ENCODE peak calls at places on chromosomes 13 and 19, in ten cellular contexts. One of them, this sample, is unnamed.

GRCh38 chr19:28519950-28520861 is 692.7 kb downstream of the UQCRFS1 start:
- DNase-seq in uterus: peak; percentile 18
- DNase-seq in lung: no peak
- DNase-seq in small intestine: no peak
- DNase-seq in activated gamma-delta T cell treated with anti-CD3 and anti-CD28 coated beads, Interleukin-2, amount 50 U/mL, for 16 hours: no peak
- DNase-seq in stimulated activated CD4-positive, alpha-beta T cell treated with anti-CD3 and anti-CD28 coated beads, Interleukin-1b, Interleukin-23, amount 100 ng/mL, for 24 hours: no peak
- DNase-seq in K562: no peak
- DNase-seq in activated naive CD8-positive, alpha-beta T cell treated with anti-CD3 and anti-CD28 coated beads for 36 hours: no peak
- DNase-seq in HFFc6: no peak
- DNase-seq in activated CD4-positive, alpha-beta memory T cell treated with anti-CD3 and anti-CD28 coated beads for 36 hours: no peak
- DNase-seq in this sample: no peak

GRCh38 chr19:58054792-58055482 is 4.1 kb upstream of the ZNF135 start:
- DNase-seq in uterus: peak; percentile 31
- DNase-seq in lung: no peak
- DNase-seq in small intestine: no peak
- DNase-seq in activated gamma-delta T cell treated with anti-CD3 and anti-CD28 coated beads, Interleukin-2, amount 50 U/mL, for 16 hours: no peak
- DNase-seq in stimulated activated CD4-positive, alpha-beta T cell treated with anti-CD3 and anti-CD28 coated beads, Interleukin-1b, Interleukin-23, amount 100 ng/mL, for 24 hours: no peak
- DNase-seq in K562: no peak
- DNase-seq in activated naive CD8-positive, alpha-beta T cell treated with anti-CD3 and anti-CD28 coated beads for 36 hours: no peak
- DNase-seq in HFFc6: no peak
- DNase-seq in activated CD4-positive, alpha-beta memory T cell treated with anti-CD3 and anti-CD28 coated beads for 36 hours: no peak
- DNase-seq in this sample: peak; percentile 26

GRCh38 chr19:3065675-3066357 is 3.5 kb upstream of the TLE5 start:
- DNase-seq in uterus: no peak
- DNase-seq in lung: no peak
- DNase-seq in small intestine: no peak
- DNase-seq in activated gamma-delta T cell treated with anti-CD3 and anti-CD28 coated beads, Interleukin-2, amount 50 U/mL, for 16 hours: no peak
- DNase-seq in stimulated activated CD4-positive, alpha-beta T cell treated with anti-CD3 and anti-CD28 coated beads, Interleukin-1b, Interleukin-23, amount 100 ng/mL, for 24 hours: no peak
- DNase-seq in K562: no peak
- DNase-seq in activated naive CD8-positive, alpha-beta T cell treated with anti-CD3 and anti-CD28 coated beads for 36 hours: no peak
- DNase-seq in HFFc6: no peak
- DNase-seq in activated CD4-positive, alpha-beta memory T cell treated with anti-CD3 and anti-CD28 coated beads for 36 hours: no peak
- DNase-seq in this sample: peak; percentile 85

GRCh38 chr19:38079926-38080380 is 144.1 kb downstream of the DPF1 start:
- DNase-seq in uterus: no peak
- DNase-seq in lung: no peak
- DNase-seq in small intestine: no peak
- DNase-seq in activated gamma-delta T cell treated with anti-CD3 and anti-CD28 coated beads, Interleukin-2, amount 50 U/mL, for 16 hours: no peak
- DNase-seq in stimulated activated CD4-positive, alpha-beta T cell treated with anti-CD3 and anti-CD28 coated beads, Interleukin-1b, Interleukin-23, amount 100 ng/mL, for 24 hours: no peak
- DNase-seq in K562: no peak
- DNase-seq in activated naive CD8-positive, alpha-beta T cell treated with anti-CD3 and anti-CD28 coated beads for 36 hours: no peak
- DNase-seq in HFFc6: peak; percentile 91
- DNase-seq in activated CD4-positive, alpha-beta memory T cell treated with anti-CD3 and anti-CD28 coated beads for 36 hours: peak; percentile 19
- DNase-seq in this sample: peak; percentile 82

GRCh38 chr13:46124967-46125933 is 20.4 kb upstream of the CPB2 start:
- DNase-seq in uterus: no peak
- DNase-seq in lung: no peak
- DNase-seq in small intestine: no peak
- DNase-seq in activated gamma-delta T cell treated with anti-CD3 and anti-CD28 coated beads, Interleukin-2, amount 50 U/mL, for 16 hours: no peak
- DNase-seq in stimulated activated CD4-positive, alpha-beta T cell treated with anti-CD3 and anti-CD28 coated beads, Interleukin-1b, Interleukin-23, amount 100 ng/mL, for 24 hours: no peak
- DNase-seq in K562: peak; percentile 25
- DNase-seq in activated naive CD8-positive, alpha-beta T cell treated with anti-CD3 and anti-CD28 coated beads for 36 hours: no peak
- DNase-seq in HFFc6: no peak
- DNase-seq in activated CD4-positive, alpha-beta memory T cell treated with anti-CD3 and anti-CD28 coated beads for 36 hours: no peak
- DNase-seq in this sample: no peak

GRCh38 chr13:67223024-67223423 is 7.1 kb downstream of the PCDH9 start:
- DNase-seq in uterus: no peak
- DNase-seq in lung: no peak
- DNase-seq in small intestine: no peak
- DNase-seq in activated gamma-delta T cell treated with anti-CD3 and anti-CD28 coated beads, Interleukin-2, amount 50 U/mL, for 16 hours: no peak
- DNase-seq in stimulated activated CD4-positive, alpha-beta T cell treated with anti-CD3 and anti-CD28 coated beads, Interleukin-1b, Interleukin-23, amount 100 ng/mL, for 24 hours: no peak
- DNase-seq in K562: no peak
- DNase-seq in activated naive CD8-positive, alpha-beta T cell treated with anti-CD3 and anti-CD28 coated beads for 36 hours: no peak
- DNase-seq in HFFc6: peak; percentile 21
- DNase-seq in activated CD4-positive, alpha-beta memory T cell treated with anti-CD3 and anti-CD28 coated beads for 36 hours: no peak
- DNase-seq in this sample: no peak

GRCh38 chr13:80237646-80238045 is 103.3 kb downstream of the SPRY2 start:
- DNase-seq in uterus: no peak
- DNase-seq in lung: no peak
- DNase-seq in small intestine: no peak
- DNase-seq in activated gamma-delta T cell treated with anti-CD3 and anti-CD28 coated beads, Interleukin-2, amount 50 U/mL, for 16 hours: no peak
- DNase-seq in stimulated activated CD4-positive, alpha-beta T cell treated with anti-CD3 and anti-CD28 coated beads, Interleukin-1b, Interleukin-23, amount 100 ng/mL, for 24 hours: no peak
- DNase-seq in K562: no peak
- DNase-seq in activated naive CD8-positive, alpha-beta T cell treated with anti-CD3 and anti-CD28 coated beads for 36 hours: no peak
- DNase-seq in HFFc6: peak; percentile 72
- DNase-seq in activated CD4-positive, alpha-beta memory T cell treated with anti-CD3 and anti-CD28 coated beads for 36 hours: no peak
- DNase-seq in this sample: no peak

GRCh38 chr13:75635621-75636338 is at the start of gene LMO7:
- DNase-seq in uterus: no peak
- DNase-seq in lung: peak; percentile 53
- DNase-seq in small intestine: peak; percentile 28
- DNase-seq in activated gamma-delta T cell treated with anti-CD3 and anti-CD28 coated beads, Interleukin-2, amount 50 U/mL, for 16 hours: peak; percentile 25
- DNase-seq in stimulated activated CD4-positive, alpha-beta T cell treated with anti-CD3 and anti-CD28 coated beads, Interleukin-1b, Interleukin-23, amount 100 ng/mL, for 24 hours: no peak
- DNase-seq in K562: peak; percentile 37
- DNase-seq in activated naive CD8-positive, alpha-beta T cell treated with anti-CD3 and anti-CD28 coated beads for 36 hours: peak; percentile 39
- DNase-seq in HFFc6: peak; percentile 68
- DNase-seq in activated CD4-positive, alpha-beta memory T cell treated with anti-CD3 and anti-CD28 coated beads for 36 hours: peak; percentile 59
- DNase-seq in this sample: peak; percentile 84

GRCh38 chr19:7427944-7428343 is 60.9 kb downstream of the PEX11G start:
- DNase-seq in uterus: no peak
- DNase-seq in lung: no peak
- DNase-seq in small intestine: no peak
- DNase-seq in activated gamma-delta T cell treated with anti-CD3 and anti-CD28 coated beads, Interleukin-2, amount 50 U/mL, for 16 hours: no peak
- DNase-seq in stimulated activated CD4-positive, alpha-beta T cell treated with anti-CD3 and anti-CD28 coated beads, Interleukin-1b, Interleukin-23, amount 100 ng/mL, for 24 hours: no peak
- DNase-seq in K562: no peak
- DNase-seq in activated naive CD8-positive, alpha-beta T cell treated with anti-CD3 and anti-CD28 coated beads for 36 hours: no peak
- DNase-seq in HFFc6: peak; percentile 70
- DNase-seq in activated CD4-positive, alpha-beta memory T cell treated with anti-CD3 and anti-CD28 coated beads for 36 hours: no peak
- DNase-seq in this sample: no peak

GRCh38 chr13:82963466-82963865 is 918.8 kb downstream of the SLITRK1 start:
- DNase-seq in uterus: no peak
- DNase-seq in lung: no peak
- DNase-seq in small intestine: no peak
- DNase-seq in activated gamma-delta T cell treated with anti-CD3 and anti-CD28 coated beads, Interleukin-2, amount 50 U/mL, for 16 hours: no peak
- DNase-seq in stimulated activated CD4-positive, alpha-beta T cell treated with anti-CD3 and anti-CD28 coated beads, Interleukin-1b, Interleukin-23, amount 100 ng/mL, for 24 hours: no peak
- DNase-seq in K562: no peak
- DNase-seq in activated naive CD8-positive, alpha-beta T cell treated with anti-CD3 and anti-CD28 coated beads for 36 hours: no peak
- DNase-seq in HFFc6: peak; percentile 41
- DNase-seq in activated CD4-positive, alpha-beta memory T cell treated with anti-CD3 and anti-CD28 coated beads for 36 hours: no peak
- DNase-seq in this sample: no peak

GRCh38 chr19:8336665-8337064 is 6.4 kb downstream of the KANK3 start:
- DNase-seq in uterus: no peak
- DNase-seq in lung: no peak
- DNase-seq in small intestine: no peak
- DNase-seq in activated gamma-delta T cell treated with anti-CD3 and anti-CD28 coated beads, Interleukin-2, amount 50 U/mL, for 16 hours: no peak
- DNase-seq in stimulated activated CD4-positive, alpha-beta T cell treated with anti-CD3 and anti-CD28 coated beads, Interleukin-1b, Interleukin-23, amount 100 ng/mL, for 24 hours: no peak
- DNase-seq in K562: no peak
- DNase-seq in activated naive CD8-positive, alpha-beta T cell treated with anti-CD3 and anti-CD28 coated beads for 36 hours: no peak
- DNase-seq in HFFc6: no peak
- DNase-seq in activated CD4-positive, alpha-beta memory T cell treated with anti-CD3 and anti-CD28 coated beads for 36 hours: no peak
- DNase-seq in this sample: peak; percentile 15

GRCh38 chr19:30920238-30920637 is 429.0 kb downstream of the TSHZ3 start:
- DNase-seq in uterus: no peak
- DNase-seq in lung: no peak
- DNase-seq in small intestine: no peak
- DNase-seq in activated gamma-delta T cell treated with anti-CD3 and anti-CD28 coated beads, Interleukin-2, amount 50 U/mL, for 16 hours: no peak
- DNase-seq in stimulated activated CD4-positive, alpha-beta T cell treated with anti-CD3 and anti-CD28 coated beads, Interleukin-1b, Interleukin-23, amount 100 ng/mL, for 24 hours: no peak
- DNase-seq in K562: no peak
- DNase-seq in activated naive CD8-positive, alpha-beta T cell treated with anti-CD3 and anti-CD28 coated beads for 36 hours: no peak
- DNase-seq in HFFc6: no peak
- DNase-seq in activated CD4-positive, alpha-beta memory T cell treated with anti-CD3 and anti-CD28 coated beads for 36 hours: no peak
- DNase-seq in this sample: no peak

GRCh38 chr19:52351512-52351911 is 15.5 kb downstream of the ZNF610 start:
- DNase-seq in uterus: no peak
- DNase-seq in lung: no peak
- DNase-seq in small intestine: no peak
- DNase-seq in activated gamma-delta T cell treated with anti-CD3 and anti-CD28 coated beads, Interleukin-2, amount 50 U/mL, for 16 hours: no peak
- DNase-seq in stimulated activated CD4-positive, alpha-beta T cell treated with anti-CD3 and anti-CD28 coated beads, Interleukin-1b, Interleukin-23, amount 100 ng/mL, for 24 hours: no peak
- DNase-seq in K562: no peak
- DNase-seq in activated naive CD8-positive, alpha-beta T cell treated with anti-CD3 and anti-CD28 coated beads for 36 hours: peak; percentile 3
- DNase-seq in HFFc6: no peak
- DNase-seq in activated CD4-positive, alpha-beta memory T cell treated with anti-CD3 and anti-CD28 coated beads for 36 hours: no peak
- DNase-seq in this sample: no peak

GRCh38 chr13:49063526-49063925 is 87.8 kb downstream of the FNDC3A start:
- DNase-seq in uterus: no peak
- DNase-seq in lung: no peak
- DNase-seq in small intestine: no peak
- DNase-seq in activated gamma-delta T cell treated with anti-CD3 and anti-CD28 coated beads, Interleukin-2, amount 50 U/mL, for 16 hours: no peak
- DNase-seq in stimulated activated CD4-positive, alpha-beta T cell treated with anti-CD3 and anti-CD28 coated beads, Interleukin-1b, Interleukin-23, amount 100 ng/mL, for 24 hours: no peak
- DNase-seq in K562: no peak
- DNase-seq in activated naive CD8-positive, alpha-beta T cell treated with anti-CD3 and anti-CD28 coated beads for 36 hours: no peak
- DNase-seq in HFFc6: peak; percentile 27
- DNase-seq in activated CD4-positive, alpha-beta memory T cell treated with anti-CD3 and anti-CD28 coated beads for 36 hours: no peak
- DNase-seq in this sample: no peak

GRCh38 chr13:113658836-113659235 is 838 bp upstream of the ATP4B start:
- DNase-seq in uterus: peak; percentile 8
- DNase-seq in lung: no peak
- DNase-seq in small intestine: no peak
- DNase-seq in activated gamma-delta T cell treated with anti-CD3 and anti-CD28 coated beads, Interleukin-2, amount 50 U/mL, for 16 hours: no peak
- DNase-seq in stimulated activated CD4-positive, alpha-beta T cell treated with anti-CD3 and anti-CD28 coated beads, Interleukin-1b, Interleukin-23, amount 100 ng/mL, for 24 hours: no peak
- DNase-seq in K562: no peak
- DNase-seq in activated naive CD8-positive, alpha-beta T cell treated with anti-CD3 and anti-CD28 coated beads for 36 hours: no peak
- DNase-seq in HFFc6: no peak
- DNase-seq in activated CD4-positive, alpha-beta memory T cell treated with anti-CD3 and anti-CD28 coated beads for 36 hours: peak; percentile 7
- DNase-seq in this sample: no peak

GRCh38 chr19:10780368-10780767 is 55.6 kb downstream of the TMED1 start:
- DNase-seq in uterus: no peak
- DNase-seq in lung: peak; percentile 65
- DNase-seq in small intestine: no peak
- DNase-seq in activated gamma-delta T cell treated with anti-CD3 and anti-CD28 coated beads, Interleukin-2, amount 50 U/mL, for 16 hours: no peak
- DNase-seq in stimulated activated CD4-positive, alpha-beta T cell treated with anti-CD3 and anti-CD28 coated beads, Interleukin-1b, Interleukin-23, amount 100 ng/mL, for 24 hours: no peak
- DNase-seq in K562: no peak
- DNase-seq in activated naive CD8-positive, alpha-beta T cell treated with anti-CD3 and anti-CD28 coated beads for 36 hours: no peak
- DNase-seq in HFFc6: no peak
- DNase-seq in activated CD4-positive, alpha-beta memory T cell treated with anti-CD3 and anti-CD28 coated beads for 36 hours: no peak
- DNase-seq in this sample: no peak

GRCh38 chr13:23506821-23507210 is 63.4 kb upstream of the TNFRSF19 start:
- DNase-seq in uterus: no peak
- DNase-seq in lung: no peak
- DNase-seq in small intestine: no peak
- DNase-seq in activated gamma-delta T cell treated with anti-CD3 and anti-CD28 coated beads, Interleukin-2, amount 50 U/mL, for 16 hours: no peak
- DNase-seq in stimulated activated CD4-positive, alpha-beta T cell treated with anti-CD3 and anti-CD28 coated beads, Interleukin-1b, Interleukin-23, amount 100 ng/mL, for 24 hours: no peak
- DNase-seq in K562: no peak
- DNase-seq in activated naive CD8-positive, alpha-beta T cell treated with anti-CD3 and anti-CD28 coated beads for 36 hours: no peak
- DNase-seq in HFFc6: peak; percentile 87
- DNase-seq in activated CD4-positive, alpha-beta memory T cell treated with anti-CD3 and anti-CD28 coated beads for 36 hours: no peak
- DNase-seq in this sample: no peak

GRCh38 chr19:44623080-44623479 is 9.7 kb downstream of the IGSF23 start:
- DNase-seq in uterus: no peak
- DNase-seq in lung: no peak
- DNase-seq in small intestine: no peak
- DNase-seq in activated gamma-delta T cell treated with anti-CD3 and anti-CD28 coated beads, Interleukin-2, amount 50 U/mL, for 16 hours: no peak
- DNase-seq in stimulated activated CD4-positive, alpha-beta T cell treated with anti-CD3 and anti-CD28 coated beads, Interleukin-1b, Interleukin-23, amount 100 ng/mL, for 24 hours: no peak
- DNase-seq in K562: no peak
- DNase-seq in activated naive CD8-positive, alpha-beta T cell treated with anti-CD3 and anti-CD28 coated beads for 36 hours: no peak
- DNase-seq in HFFc6: peak; percentile 63
- DNase-seq in activated CD4-positive, alpha-beta memory T cell treated with anti-CD3 and anti-CD28 coated beads for 36 hours: no peak
- DNase-seq in this sample: no peak

GRCh38 chr13:73519720-73520119 is 460.9 kb downstream of the KLF5 start:
- DNase-seq in uterus: no peak
- DNase-seq in lung: no peak
- DNase-seq in small intestine: no peak
- DNase-seq in activated gamma-delta T cell treated with anti-CD3 and anti-CD28 coated beads, Interleukin-2, amount 50 U/mL, for 16 hours: no peak
- DNase-seq in stimulated activated CD4-positive, alpha-beta T cell treated with anti-CD3 and anti-CD28 coated beads, Interleukin-1b, Interleukin-23, amount 100 ng/mL, for 24 hours: no peak
- DNase-seq in K562: no peak
- DNase-seq in activated naive CD8-positive, alpha-beta T cell treated with anti-CD3 and anti-CD28 coated beads for 36 hours: no peak
- DNase-seq in HFFc6: no peak
- DNase-seq in activated CD4-positive, alpha-beta memory T cell treated with anti-CD3 and anti-CD28 coated beads for 36 hours: no peak
- DNase-seq in this sample: no peak

GRCh38 chr13:78589206-78589605 is 14.1 kb downstream of the POU4F1 start:
- DNase-seq in uterus: no peak
- DNase-seq in lung: no peak
- DNase-seq in small intestine: no peak
- DNase-seq in activated gamma-delta T cell treated with anti-CD3 and anti-CD28 coated beads, Interleukin-2, amount 50 U/mL, for 16 hours: no peak
- DNase-seq in stimulated activated CD4-positive, alpha-beta T cell treated with anti-CD3 and anti-CD28 coated beads, Interleukin-1b, Interleukin-23, amount 100 ng/mL, for 24 hours: no peak
- DNase-seq in K562: peak; percentile 40
- DNase-seq in activated naive CD8-positive, alpha-beta T cell treated with anti-CD3 and anti-CD28 coated beads for 36 hours: no peak
- DNase-seq in HFFc6: no peak
- DNase-seq in activated CD4-positive, alpha-beta memory T cell treated with anti-CD3 and anti-CD28 coated beads for 36 hours: no peak
- DNase-seq in this sample: peak; percentile 44

GRCh38 chr19:5046339-5047039 is 77.6 kb downstream of the KDM4B start:
- DNase-seq in uterus: no peak
- DNase-seq in lung: peak; percentile 69
- DNase-seq in small intestine: peak; percentile 56
- DNase-seq in activated gamma-delta T cell treated with anti-CD3 and anti-CD28 coated beads, Interleukin-2, amount 50 U/mL, for 16 hours: no peak
- DNase-seq in stimulated activated CD4-positive, alpha-beta T cell treated with anti-CD3 and anti-CD28 coated beads, Interleukin-1b, Interleukin-23, amount 100 ng/mL, for 24 hours: no peak
- DNase-seq in K562: no peak
- DNase-seq in activated naive CD8-positive, alpha-beta T cell treated with anti-CD3 and anti-CD28 coated beads for 36 hours: no peak
- DNase-seq in HFFc6: peak; percentile 45
- DNase-seq in activated CD4-positive, alpha-beta memory T cell treated with anti-CD3 and anti-CD28 coated beads for 36 hours: no peak
- DNase-seq in this sample: no peak

GRCh38 chr13:42363941-42364612 is 92.1 kb downstream of the AKAP11 start:
- DNase-seq in uterus: no peak
- DNase-seq in lung: no peak
- DNase-seq in small intestine: no peak
- DNase-seq in activated gamma-delta T cell treated with anti-CD3 and anti-CD28 coated beads, Interleukin-2, amount 50 U/mL, for 16 hours: no peak
- DNase-seq in stimulated activated CD4-positive, alpha-beta T cell treated with anti-CD3 and anti-CD28 coated beads, Interleukin-1b, Interleukin-23, amount 100 ng/mL, for 24 hours: no peak
- DNase-seq in K562: no peak
- DNase-seq in activated naive CD8-positive, alpha-beta T cell treated with anti-CD3 and anti-CD28 coated beads for 36 hours: no peak
- DNase-seq in HFFc6: no peak
- DNase-seq in activated CD4-positive, alpha-beta memory T cell treated with anti-CD3 and anti-CD28 coated beads for 36 hours: no peak
- DNase-seq in this sample: no peak

GRCh38 chr13:26221399-26221720 is 754 bp downstream of the RNF6 start:
- DNase-seq in uterus: no peak
- DNase-seq in lung: no peak
- DNase-seq in small intestine: no peak
- DNase-seq in activated gamma-delta T cell treated with anti-CD3 and anti-CD28 coated beads, Interleukin-2, amount 50 U/mL, for 16 hours: no peak
- DNase-seq in stimulated activated CD4-positive, alpha-beta T cell treated with anti-CD3 and anti-CD28 coated beads, Interleukin-1b, Interleukin-23, amount 100 ng/mL, for 24 hours: no peak
- DNase-seq in K562: no peak
- DNase-seq in activated naive CD8-positive, alpha-beta T cell treated with anti-CD3 and anti-CD28 coated beads for 36 hours: no peak
- DNase-seq in HFFc6: no peak
- DNase-seq in activated CD4-positive, alpha-beta memory T cell treated with anti-CD3 and anti-CD28 coated beads for 36 hours: no peak
- DNase-seq in this sample: no peak

GRCh38 chr19:39175564-39175963 is 21.2 kb upstream of the NCCRP1 start:
- DNase-seq in uterus: no peak
- DNase-seq in lung: no peak
- DNase-seq in small intestine: no peak
- DNase-seq in activated gamma-delta T cell treated with anti-CD3 and anti-CD28 coated beads, Interleukin-2, amount 50 U/mL, for 16 hours: no peak
- DNase-seq in stimulated activated CD4-positive, alpha-beta T cell treated with anti-CD3 and anti-CD28 coated beads, Interleukin-1b, Interleukin-23, amount 100 ng/mL, for 24 hours: no peak
- DNase-seq in K562: no peak
- DNase-seq in activated naive CD8-positive, alpha-beta T cell treated with anti-CD3 and anti-CD28 coated beads for 36 hours: no peak
- DNase-seq in HFFc6: no peak
- DNase-seq in activated CD4-positive, alpha-beta memory T cell treated with anti-CD3 and anti-CD28 coated beads for 36 hours: no peak
- DNase-seq in this sample: no peak

GRCh38 chr19:44841255-44841654 is 4.8 kb upstream of the NECTIN2 start:
- DNase-seq in uterus: no peak
- DNase-seq in lung: peak; percentile 86
- DNase-seq in small intestine: no peak
- DNase-seq in activated gamma-delta T cell treated with anti-CD3 and anti-CD28 coated beads, Interleukin-2, amount 50 U/mL, for 16 hours: no peak
- DNase-seq in stimulated activated CD4-positive, alpha-beta T cell treated with anti-CD3 and anti-CD28 coated beads, Interleukin-1b, Interleukin-23, amount 100 ng/mL, for 24 hours: no peak
- DNase-seq in K562: no peak
- DNase-seq in activated naive CD8-positive, alpha-beta T cell treated with anti-CD3 and anti-CD28 coated beads for 36 hours: no peak
- DNase-seq in HFFc6: no peak
- DNase-seq in activated CD4-positive, alpha-beta memory T cell treated with anti-CD3 and anti-CD28 coated beads for 36 hours: peak; percentile 15
- DNase-seq in this sample: no peak

GRCh38 chr19:31018951-31019350 is 330.3 kb downstream of the TSHZ3 start:
- DNase-seq in uterus: no peak
- DNase-seq in lung: no peak
- DNase-seq in small intestine: no peak
- DNase-seq in activated gamma-delta T cell treated with anti-CD3 and anti-CD28 coated beads, Interleukin-2, amount 50 U/mL, for 16 hours: no peak
- DNase-seq in stimulated activated CD4-positive, alpha-beta T cell treated with anti-CD3 and anti-CD28 coated beads, Interleukin-1b, Interleukin-23, amount 100 ng/mL, for 24 hours: no peak
- DNase-seq in K562: no peak
- DNase-seq in activated naive CD8-positive, alpha-beta T cell treated with anti-CD3 and anti-CD28 coated beads for 36 hours: no peak
- DNase-seq in HFFc6: no peak
- DNase-seq in activated CD4-positive, alpha-beta memory T cell treated with anti-CD3 and anti-CD28 coated beads for 36 hours: no peak
- DNase-seq in this sample: no peak

GRCh38 chr19:14006766-14007562 is 844 bp upstream of the RFX1 start:
- DNase-seq in uterus: no peak
- DNase-seq in lung: peak; percentile 84
- DNase-seq in small intestine: no peak
- DNase-seq in activated gamma-delta T cell treated with anti-CD3 and anti-CD28 coated beads, Interleukin-2, amount 50 U/mL, for 16 hours: no peak
- DNase-seq in stimulated activated CD4-positive, alpha-beta T cell treated with anti-CD3 and anti-CD28 coated beads, Interleukin-1b, Interleukin-23, amount 100 ng/mL, for 24 hours: no peak
- DNase-seq in K562: peak; percentile 84
- DNase-seq in activated naive CD8-positive, alpha-beta T cell treated with anti-CD3 and anti-CD28 coated beads for 36 hours: no peak
- DNase-seq in HFFc6: no peak
- DNase-seq in activated CD4-positive, alpha-beta memory T cell treated with anti-CD3 and anti-CD28 coated beads for 36 hours: no peak
- DNase-seq in this sample: no peak

GRCh38 chr19:8028951-8029491 is 23.5 kb upstream of the CCL25 start:
- DNase-seq in uterus: no peak
- DNase-seq in lung: no peak
- DNase-seq in small intestine: peak; percentile 74
- DNase-seq in activated gamma-delta T cell treated with anti-CD3 and anti-CD28 coated beads, Interleukin-2, amount 50 U/mL, for 16 hours: no peak
- DNase-seq in stimulated activated CD4-positive, alpha-beta T cell treated with anti-CD3 and anti-CD28 coated beads, Interleukin-1b, Interleukin-23, amount 100 ng/mL, for 24 hours: no peak
- DNase-seq in K562: peak; percentile 45
- DNase-seq in activated naive CD8-positive, alpha-beta T cell treated with anti-CD3 and anti-CD28 coated beads for 36 hours: no peak
- DNase-seq in HFFc6: no peak
- DNase-seq in activated CD4-positive, alpha-beta memory T cell treated with anti-CD3 and anti-CD28 coated beads for 36 hours: no peak
- DNase-seq in this sample: no peak